ENCODE peak calls at places on chromosomes 11 and 22, in six cellular contexts. One of them, this sample, is unnamed.
A peak's percentile ranks its signal among the peaks of the same experiment; 100 is the strongest.

GRCh38 chr11:5767056-5767455 is 13.0 kb downstream of the OR52N4 start:
- DNase-seq in HCT116: no peak
- DNase-seq in neural crest cell: no peak
- DNase-seq in AG04450: no peak
- DNase-seq in fibroblast of the aortic adventitia: no peak
- DNase-seq in heart right ventricle: no peak
- DNase-seq in this sample: no peak

GRCh38 chr11:35969089-35970046 is 25.5 kb downstream of the LDLRAD3 start:
- DNase-seq in HCT116: no peak
- DNase-seq in neural crest cell: no peak
- DNase-seq in AG04450: no peak
- DNase-seq in fibroblast of the aortic adventitia: no peak
- DNase-seq in heart right ventricle: no peak
- DNase-seq in this sample: no peak

GRCh38 chr22:30730351-30730750 is 35.7 kb downstream of the OSBP2 start:
- DNase-seq in HCT116: no peak
- DNase-seq in neural crest cell: no peak
- DNase-seq in AG04450: no peak
- DNase-seq in fibroblast of the aortic adventitia: no peak
- DNase-seq in heart right ventricle: no peak
- DNase-seq in this sample: no peak

GRCh38 chr11:68872216-68873003 is 30.7 kb upstream of the CPT1A start:
- DNase-seq in HCT116: no peak
- DNase-seq in neural crest cell: no peak
- DNase-seq in AG04450: no peak
- DNase-seq in fibroblast of the aortic adventitia: peak; percentile 60
- DNase-seq in heart right ventricle: no peak
- DNase-seq in this sample: no peak

GRCh38 chr11:17978553-17979287 is 34.1 kb downstream of the SERGEF start:
- DNase-seq in HCT116: no peak
- DNase-seq in neural crest cell: peak; percentile 50
- DNase-seq in AG04450: no peak
- DNase-seq in fibroblast of the aortic adventitia: peak; percentile 51
- DNase-seq in heart right ventricle: peak; percentile 36
- DNase-seq in this sample: no peak

GRCh38 chr11:95443386-95443785 is 212.4 kb upstream of the SESN3 start:
- DNase-seq in HCT116: no peak
- DNase-seq in neural crest cell: no peak
- DNase-seq in AG04450: no peak
- DNase-seq in fibroblast of the aortic adventitia: no peak
- DNase-seq in heart right ventricle: no peak
- DNase-seq in this sample: no peak

GRCh38 chr22:37643225-37643847 is 3.9 kb downstream of the SH3BP1 start:
- DNase-seq in HCT116: no peak
- DNase-seq in neural crest cell: peak; percentile 99
- DNase-seq in AG04450: peak; percentile 11
- DNase-seq in fibroblast of the aortic adventitia: peak; percentile 71
- DNase-seq in heart right ventricle: peak; percentile 86
- DNase-seq in this sample: peak; percentile 85

GRCh38 chr11:22340803-22341581 is 2.8 kb downstream of the SLC17A6 start:
- DNase-seq in HCT116: no peak
- DNase-seq in neural crest cell: no peak
- DNase-seq in AG04450: no peak
- DNase-seq in fibroblast of the aortic adventitia: no peak
- DNase-seq in heart right ventricle: no peak
- DNase-seq in this sample: no peak

GRCh38 chr22:37549704-37550059 is 10.6 kb upstream of the CDC42EP1 start:
- DNase-seq in HCT116: no peak
- DNase-seq in neural crest cell: no peak
- DNase-seq in AG04450: no peak
- DNase-seq in fibroblast of the aortic adventitia: peak; percentile 73
- DNase-seq in heart right ventricle: no peak
- DNase-seq in this sample: no peak

GRCh38 chr11:72773291-72773690 is 20.6 kb downstream of the STARD10 start:
- DNase-seq in HCT116: no peak
- DNase-seq in neural crest cell: no peak
- DNase-seq in AG04450: peak; percentile 57
- DNase-seq in fibroblast of the aortic adventitia: peak; percentile 85
- DNase-seq in heart right ventricle: peak; percentile 48
- DNase-seq in this sample: no peak

GRCh38 chr22:31327786-31328544 is 18.2 kb downstream of the PATZ1 start:
- DNase-seq in HCT116: no peak
- DNase-seq in neural crest cell: no peak
- DNase-seq in AG04450: no peak
- DNase-seq in fibroblast of the aortic adventitia: no peak
- DNase-seq in heart right ventricle: no peak
- DNase-seq in this sample: no peak

GRCh38 chr22:29346659-29347058 is 31.2 kb upstream of the RASL10A start:
- DNase-seq in HCT116: no peak
- DNase-seq in neural crest cell: no peak
- DNase-seq in AG04450: no peak
- DNase-seq in fibroblast of the aortic adventitia: no peak
- DNase-seq in heart right ventricle: no peak
- DNase-seq in this sample: no peak

GRCh38 chr11:62543680-62544444 is 2.7 kb downstream of the AHNAK start:
- DNase-seq in HCT116: no peak
- DNase-seq in neural crest cell: no peak
- DNase-seq in AG04450: no peak
- DNase-seq in fibroblast of the aortic adventitia: peak; percentile 15
- DNase-seq in heart right ventricle: no peak
- DNase-seq in this sample: no peak

GRCh38 chr11:69218271-69218682 is 62.5 kb downstream of the SMIM38 start:
- DNase-seq in HCT116: no peak
- DNase-seq in neural crest cell: no peak
- DNase-seq in AG04450: no peak
- DNase-seq in fibroblast of the aortic adventitia: no peak
- DNase-seq in heart right ventricle: no peak
- DNase-seq in this sample: peak; percentile 11

GRCh38 chr11:94968334-94968958 is 4.9 kb downstream of the CWC15 start:
- DNase-seq in HCT116: no peak
- DNase-seq in neural crest cell: no peak
- DNase-seq in AG04450: no peak
- DNase-seq in fibroblast of the aortic adventitia: peak; percentile 62
- DNase-seq in heart right ventricle: no peak
- DNase-seq in this sample: no peak

GRCh38 chr11:121437686-121438078 is 14.4 kb upstream of the SORL1 start:
- DNase-seq in HCT116: no peak
- DNase-seq in neural crest cell: no peak
- DNase-seq in AG04450: no peak
- DNase-seq in fibroblast of the aortic adventitia: no peak
- DNase-seq in heart right ventricle: no peak
- DNase-seq in this sample: no peak

GRCh38 chr11:72716291-72716690 is 35.9 kb downstream of the ARAP1 start:
- DNase-seq in HCT116: no peak
- DNase-seq in neural crest cell: no peak
- DNase-seq in AG04450: no peak
- DNase-seq in fibroblast of the aortic adventitia: no peak
- DNase-seq in heart right ventricle: no peak
- DNase-seq in this sample: no peak

GRCh38 chr22:22684605-22685561 is 40.5 kb downstream of the GGTLC2 start:
- DNase-seq in HCT116: no peak
- DNase-seq in neural crest cell: no peak
- DNase-seq in AG04450: peak; percentile 57
- DNase-seq in fibroblast of the aortic adventitia: peak; percentile 82
- DNase-seq in heart right ventricle: no peak
- DNase-seq in this sample: no peak

GRCh38 chr11:121898913-121899312 is 217.1 kb downstream of the BLID start:
- DNase-seq in HCT116: no peak
- DNase-seq in neural crest cell: no peak
- DNase-seq in AG04450: no peak
- DNase-seq in fibroblast of the aortic adventitia: no peak
- DNase-seq in heart right ventricle: no peak
- DNase-seq in this sample: no peak

GRCh38 chr11:134939905-134940304 is 527.9 kb upstream of the B3GAT1 start:
- DNase-seq in HCT116: no peak
- DNase-seq in neural crest cell: peak; percentile 44
- DNase-seq in AG04450: no peak
- DNase-seq in fibroblast of the aortic adventitia: no peak
- DNase-seq in heart right ventricle: peak; percentile 24
- DNase-seq in this sample: no peak

GRCh38 chr11:28585007-28585406 is 476.8 kb downstream of the METTL15 start:
- DNase-seq in HCT116: no peak
- DNase-seq in neural crest cell: no peak
- DNase-seq in AG04450: no peak
- DNase-seq in fibroblast of the aortic adventitia: peak; percentile 38
- DNase-seq in heart right ventricle: no peak
- DNase-seq in this sample: no peak

GRCh38 chr22:46688949-46689348 is 49.1 kb downstream of the CERK start:
- DNase-seq in HCT116: no peak
- DNase-seq in neural crest cell: no peak
- DNase-seq in AG04450: no peak
- DNase-seq in fibroblast of the aortic adventitia: no peak
- DNase-seq in heart right ventricle: peak; percentile 76
- DNase-seq in this sample: no peak

GRCh38 chr22:19003518-19003917 is 67.4 kb upstream of the PRODH start:
- DNase-seq in HCT116: no peak
- DNase-seq in neural crest cell: no peak
- DNase-seq in AG04450: no peak
- DNase-seq in fibroblast of the aortic adventitia: no peak
- DNase-seq in heart right ventricle: no peak
- DNase-seq in this sample: no peak

GRCh38 chr22:37357471-37357870 is 69.8 kb downstream of the ELFN2 start:
- DNase-seq in HCT116: no peak
- DNase-seq in neural crest cell: no peak
- DNase-seq in AG04450: no peak
- DNase-seq in fibroblast of the aortic adventitia: peak; percentile 48
- DNase-seq in heart right ventricle: no peak
- DNase-seq in this sample: no peak

GRCh38 chr11:68048681-68049508 is 10.1 kb downstream of the TCIRG1 start:
- DNase-seq in HCT116: no peak
- DNase-seq in neural crest cell: no peak
- DNase-seq in AG04450: no peak
- DNase-seq in fibroblast of the aortic adventitia: no peak
- DNase-seq in heart right ventricle: no peak
- DNase-seq in this sample: no peak

GRCh38 chr11:121716060-121716459 is 263.3 kb upstream of the SORL1-AS1 start:
- DNase-seq in HCT116: no peak
- DNase-seq in neural crest cell: no peak
- DNase-seq in AG04450: peak; percentile 26
- DNase-seq in fibroblast of the aortic adventitia: no peak
- DNase-seq in heart right ventricle: no peak
- DNase-seq in this sample: no peak

GRCh38 chr11:9060700-9061111 is 30.7 kb downstream of the SCUBE2 start:
- DNase-seq in HCT116: no peak
- DNase-seq in neural crest cell: no peak
- DNase-seq in AG04450: no peak
- DNase-seq in fibroblast of the aortic adventitia: no peak
- DNase-seq in heart right ventricle: no peak
- DNase-seq in this sample: no peak
- TF ChIP-seq CTCF in HCT116: peak; percentile 56
- TF ChIP-seq CTCF in neural crest cell: no peak
- TF ChIP-seq CTCF in AG04450: peak; percentile 21
- TF ChIP-seq CTCF in fibroblast of the aortic adventitia: no peak
- TF ChIP-seq CTCF in heart right ventricle: no peak
- TF ChIP-seq CTCF in this sample: no peak

GRCh38 chr11:76445122-76446084 is 585 bp downstream of the EMSY start:
- DNase-seq in HCT116: peak; percentile 79
- DNase-seq in neural crest cell: peak; percentile 68
- DNase-seq in AG04450: peak; percentile 72
- DNase-seq in fibroblast of the aortic adventitia: peak; percentile 74
- DNase-seq in heart right ventricle: peak; percentile 81
- DNase-seq in this sample: peak; percentile 33
- TF ChIP-seq CTCF in HCT116: peak; percentile 21
- TF ChIP-seq CTCF in neural crest cell: peak; percentile 37
- TF ChIP-seq CTCF in AG04450: peak; percentile 16
- TF ChIP-seq CTCF in fibroblast of the aortic adventitia: peak; percentile 6
- TF ChIP-seq CTCF in heart right ventricle: no peak
- TF ChIP-seq CTCF in this sample: no peak

GRCh38 chr11:65479184-65480145 is 19.4 kb upstream of the MALAT1 start:
- DNase-seq in HCT116: no peak
- DNase-seq in neural crest cell: no peak
- DNase-seq in AG04450: no peak
- DNase-seq in fibroblast of the aortic adventitia: peak; percentile 99
- DNase-seq in heart right ventricle: peak; percentile 81
- DNase-seq in this sample: no peak
- TF ChIP-seq CTCF in HCT116: peak; percentile 51
- TF ChIP-seq CTCF in neural crest cell: no peak
- TF ChIP-seq CTCF in AG04450: peak; percentile 55
- TF ChIP-seq CTCF in fibroblast of the aortic adventitia: peak; percentile 61
- TF ChIP-seq CTCF in heart right ventricle: peak; percentile 42
- TF ChIP-seq CTCF in this sample: no peak

DNA sequence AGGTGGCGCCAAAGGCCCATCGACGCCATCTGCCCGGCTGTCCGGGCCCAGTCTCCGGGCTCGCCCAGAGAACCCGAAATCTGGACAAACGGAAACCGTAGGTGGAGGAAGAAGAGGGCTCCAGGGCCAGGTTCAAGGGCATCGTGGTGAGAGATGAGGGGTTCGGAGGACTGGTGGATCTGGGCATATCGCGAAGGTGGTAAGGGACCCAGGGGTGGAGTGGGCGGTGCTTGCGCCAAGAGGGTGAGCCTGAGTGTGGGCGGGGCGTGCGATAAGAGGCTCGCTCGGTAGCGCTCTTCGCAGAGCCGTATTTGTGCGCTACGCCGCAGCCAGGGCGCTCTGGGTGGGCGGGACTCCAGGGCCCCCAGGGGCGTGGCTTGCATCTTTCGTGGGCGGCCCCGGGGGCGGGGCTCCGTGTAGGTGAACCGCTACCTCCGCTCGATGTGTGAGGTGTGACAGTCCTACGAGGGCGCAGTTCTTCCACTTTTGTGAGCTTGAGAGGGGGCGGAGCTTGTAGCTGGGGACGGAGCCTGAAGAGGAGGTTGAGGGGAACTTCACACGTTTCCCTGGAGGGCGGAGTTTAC is 4.8 kb downstream of the CD248 start:
- DNase-seq in HCT116: peak; percentile 95
- DNase-seq in neural crest cell: peak; percentile 72
- DNase-seq in AG04450: peak; percentile 84
- DNase-seq in fibroblast of the aortic adventitia: peak; percentile 93
- DNase-seq in heart right ventricle: peak; percentile 93
- DNase-seq in this sample: peak; percentile 98
- TF ChIP-seq CTCF in HCT116: peak; percentile 94
- TF ChIP-seq CTCF in neural crest cell: peak; percentile 88
- TF ChIP-seq CTCF in AG04450: peak; percentile 94
- TF ChIP-seq CTCF in fibroblast of the aortic adventitia: peak; percentile 93
- TF ChIP-seq CTCF in heart right ventricle: peak; percentile 43
- TF ChIP-seq CTCF in this sample: peak; percentile 95

GRCh38 chr22:39556970-39557811 is 13.4 kb upstream of the CACNA1I start:
- DNase-seq in HCT116: no peak
- DNase-seq in neural crest cell: no peak
- DNase-seq in AG04450: no peak
- DNase-seq in fibroblast of the aortic adventitia: no peak
- DNase-seq in heart right ventricle: no peak
- DNase-seq in this sample: no peak
- TF ChIP-seq CTCF in HCT116: no peak
- TF ChIP-seq CTCF in neural crest cell: no peak
- TF ChIP-seq CTCF in AG04450: peak; percentile 11
- TF ChIP-seq CTCF in fibroblast of the aortic adventitia: no peak
- TF ChIP-seq CTCF in heart right ventricle: no peak
- TF ChIP-seq CTCF in this sample: no peak

This sample was measured in activated B cell treated with CpG ODN at 0.5 μM for 24 hours.